ENCODE peak calls at places on chromosomes 12 and 14, in six cellular contexts. K is amygdala; X is left lung; L is stimulated activated CD4-positive, alpha-beta T cell treated with anti-CD3 and anti-CD28 coated beads, Interleukin-1b, Interleukin-23, amount 100 ng/mL, for 24 hours; T is EL; Z is GM13976. I is an unnamed sample.

GRCh38 chr12:2319747-2320146 is 267.0 kb downstream of the CACNA1C start:
- DNase-seq in K (no peak), X (no peak), L (no peak), T (peak; percentile 73), Z (no peak), I (no peak)

GRCh38 chr14:36659822-36660735 is 1.6 kb upstream of the PAX9 start:
- DNase-seq in K (no peak), X (no peak), L (no peak), T (no peak), Z (peak; percentile 26), I (no peak)

GRCh38 chr12:117188961-117189724 is 1.1 kb downstream of the FBXO21 start:
- DNase-seq in K (no peak), X (no peak), L (no peak), T (peak; percentile 36), Z (no peak), I (no peak)

GRCh38 chr12:108597559-108598471 is at the start of gene TMEM119:
- DNase-seq in K (no peak), X (no peak), L (no peak), T (peak; percentile 46), Z (no peak), I (no peak)

GRCh38 chr14:27712364-27712763 is 1054.2 kb upstream of the FOXG1 start:
- DNase-seq in K (no peak), X (no peak), L (no peak), T (no peak), Z (no peak), I (no peak)

GRCh38 chr12:26149963-26150362 is 25.1 kb upstream of the BHLHE41 start:
- DNase-seq in K (no peak), X (no peak), L (no peak), T (no peak), Z (no peak), I (no peak)

GRCh38 chr14:88166616-88167015 is 156.5 kb downstream of the KCNK10 start:
- DNase-seq in K (no peak), X (no peak), L (no peak), T (peak; percentile 19), Z (no peak), I (no peak)

GRCh38 chr12:114440450-114441383 is 34.8 kb upstream of the TBX5 start:
- DNase-seq in K (no peak), X (no peak), L (no peak), T (peak; percentile 43), Z (no peak), I (no peak)

I was measured in D721Med.